ENCODE peak calls at places on chromosomes 5 and 9, in eight cellular contexts. N is fibroblast of lung; P is CD8-positive, alpha-beta T cell; U is H1; M is colonic mucosa; F is CD4-positive, CD25-positive, alpha-beta regulatory T cell; V is cardiac muscle cell; C is A673. B is an unnamed sample. For H3K27me3, the result is how much of the 10 kb centered on the place peaks cover.

GRCh38 chr9:18747590-18747989 is 273.6 kb downstream of the ADAMTSL1 start:
- DNase-seq in U (no peak), M (peak), N (peak), F (no peak), C (no peak), P (no peak), V (no peak), B (no peak)

GRCh38 chr9:114696814-114697544 is 15.0 kb upstream of the TEX48 start:
- DNase-seq in P (no peak), N (peak), U (no peak), F (peak), C (no peak), V (no peak), M (no peak), B (no peak)

GRCh38 chr9:95030344-95030743 is 287.2 kb downstream of the FANCC start:
- DNase-seq in P (no peak), M (no peak), F (no peak), U (no peak), V (no peak), C (no peak), N (no peak), B (no peak)

GRCh38 chr5:87311400-87312279 is 44.0 kb downstream of the RASA1 start:
- DNase-seq in P (no peak), U (no peak), V (no peak), N (no peak), F (no peak), C (no peak), M (no peak), B (no peak)

GRCh38 chr5:135313946-135314345 is 85.1 kb downstream of the MACROH2A1 start:
- DNase-seq in P (no peak), C (no peak), M (no peak), N (no peak), F (no peak), V (no peak), U (no peak), B (no peak)

GRCh38 chr9:114472765-114473446 is 32.4 kb downstream of the WHRN start:
- DNase-seq in N (peak), M (no peak), F (no peak), U (no peak), P (no peak), C (no peak), V (no peak), B (peak)

GRCh38 chr5:124923131-124923530 is 176.7 kb upstream of the ZNF608 start:
- DNase-seq in M (no peak), N (peak), V (peak), U (no peak), F (no peak), C (peak), P (no peak), B (no peak)

GRCh38 chr5:53087596-53087995 is 22.0 kb downstream of the MOCS2 start:
- DNase-seq in C (no peak), N (no peak), F (no peak), M (no peak), P (no peak), U (no peak), V (no peak), B (no peak)

GRCh38 chr5:112475747-112476435 is 56.8 kb upstream of the EPB41L4A start:
- DNase-seq in V (no peak), P (no peak), N (no peak), M (no peak), C (no peak), U (no peak), F (no peak), B (no peak)

GRCh38 chr5:163807781-163808180 is 302.4 kb downstream of the MAT2B start:
- DNase-seq in V (no peak), U (no peak), N (peak), P (no peak), C (no peak), M (no peak), F (no peak), B (no peak)

GRCh38 chr9:131036529-131037335 is 27.8 kb downstream of the LAMC3 start:
- DNase-seq in C (no peak), F (no peak), M (no peak), V (no peak), N (no peak), U (no peak), P (no peak), B (no peak)

GRCh38 chr5:102617187-102617856 is 118.5 kb upstream of the SLCO6A1 start:
- DNase-seq in C (no peak), V (no peak), U (no peak), P (no peak), M (no peak), F (no peak), N (peak), B (no peak)

GRCh38 chr9:129465834-129466535 is 154.9 kb downstream of the C9orf50 start:
- DNase-seq in M (no peak), C (no peak), U (no peak), P (no peak), F (no peak), V (no peak), N (no peak), B (no peak)

GRCh38 chr5:180792287-180792964 is 10.2 kb downstream of the MGAT1 start:
- DNase-seq in M (peak), C (no peak), U (no peak), V (no peak), N (no peak), P (no peak), F (no peak), B (no peak)

GRCh38 chr5:124774002-124774318 is 27.5 kb upstream of the ZNF608 start:
- DNase-seq in V (no peak), P (no peak), F (no peak), C (no peak), U (no peak), M (no peak), N (no peak), B (no peak)

GRCh38 chr9:127506814-127507750 is 55.8 kb downstream of the LRSAM1 start:
- DNase-seq in C (no peak), F (no peak), M (no peak), U (peak), N (peak), P (no peak), V (no peak), B (no peak)

GRCh38 chr5:13412040-13412595 is 532.4 kb downstream of the DNAH5 start:
- DNase-seq in N (no peak), F (no peak), C (no peak), U (no peak), V (no peak), P (no peak), M (no peak), B (no peak)

GRCh38 chr9:133715295-133715865 is 22.8 kb downstream of the SARDH start:
- DNase-seq in M (no peak), V (no peak), U (no peak), P (no peak), N (peak), C (peak), F (no peak), B (no peak)

GRCh38 chr5:67160985-67161384 is 35.6 kb downstream of the CD180 start:
- DNase-seq in V (no peak), M (no peak), N (peak), P (peak), U (no peak), F (peak), C (peak), B (peak)

GRCh38 chr9:113137196-113138168 is 13.3 kb upstream of the SLC31A2 start:
- DNase-seq in N (no peak), V (no peak), P (no peak), F (no peak), U (no peak), C (no peak), M (no peak), B (no peak)

GRCh38 chr9:4197548-4197947 is 102.3 kb downstream of the GLIS3 start:
- DNase-seq in F (peak), U (peak), M (no peak), V (peak), C (peak), N (no peak), P (no peak), B (no peak)

GRCh38 chr9:97060796-97061195 is 21.9 kb upstream of the CTSV start:
- DNase-seq in F (no peak), N (no peak), M (no peak), C (no peak), V (no peak), P (no peak), U (no peak), B (no peak)

GRCh38 chr5:181188700-181189362 is 16.2 kb downstream of the TRIM7 start:
- DNase-seq in F (peak), N (peak), P (peak), U (peak), M (peak), C (peak), V (peak), B (peak)

GRCh38 chr5:73624888-73625287 is 1.1 kb upstream of the ARHGEF28 start:
- DNase-seq in U (no peak), P (no peak), M (no peak), F (no peak), N (no peak), V (no peak), C (no peak), B (no peak)

GRCh38 chr5:137639645-137640044 is 96.2 kb downstream of the KLHL3 start:
- DNase-seq in F (no peak), N (no peak), C (no peak), P (no peak), U (no peak), M (no peak), V (no peak), B (no peak)

GRCh38 chr5:132829742-132830435 is 558 bp downstream of the SHROOM1 start:
- DNase-seq in P (peak), U (peak), C (peak), F (peak), V (peak), M (peak), N (peak), B (peak)

GRCh38 chr5:97338729-97339128 is 155.7 kb upstream of the RIOK2 start:
- DNase-seq in C (no peak), V (no peak), N (no peak), M (no peak), U (no peak), P (no peak), F (no peak), B (no peak)

GRCh38 chr5:19140276-19140675 is 847.7 kb downstream of the CDH18 start:
- DNase-seq in N (no peak), P (no peak), V (no peak), C (no peak), M (no peak), U (no peak), F (no peak), B (no peak)

GRCh38 chr5:54329731-54330709 is 19.6 kb upstream of the ARL15 start:
- DNase-seq in V (no peak), U (no peak), P (no peak), N (peak), C (no peak), F (no peak), M (peak), B (no peak)

GRCh38 chr9:23120630-23121029 is 674.0 kb downstream of the DMRTA1 start:
- DNase-seq in U (no peak), C (no peak), F (no peak), N (no peak), M (no peak), V (peak), P (no peak), B (no peak)

GRCh38 chr9:114110180-114110579 is 11.1 kb upstream of the KIF12 start:
- DNase-seq in M (no peak), V (no peak), U (no peak), P (no peak), F (no peak), C (no peak), N (peak), B (no peak)

GRCh38 chr9:72292874-72293607 is 72.0 kb downstream of the ZFAND5 start:
- DNase-seq in N (peak), M (peak), C (peak), V (peak), U (no peak), P (no peak), F (peak), B (peak)

GRCh38 chr9:127558581-127559246 is 53.4 kb upstream of the STXBP1 start:
- DNase-seq in M (no peak), P (no peak), N (no peak), U (no peak), F (no peak), V (peak), C (no peak), B (no peak)

GRCh38 chr5:88374391-88374790 is 105.7 kb upstream of the TMEM161B start:
- DNase-seq in N (no peak), M (no peak), P (no peak), C (no peak), F (no peak), U (no peak), V (no peak), B (no peak)

GRCh38 chr5:65925094-65925600 is 1.2 kb upstream of the ERBIN start:
- DNase-seq in P (peak), V (peak), M (peak), U (peak), F (peak), N (peak), C (peak), B (peak)

GRCh38 chr5:135072357-135073247 is 38.6 kb upstream of the PITX1 start:
- DNase-seq in F (no peak), N (no peak), P (no peak), M (no peak), C (no peak), U (peak), V (no peak), B (peak)

GRCh38 chr5:78615697-78616096 is 32.9 kb downstream of the LHFPL2 start:
- DNase-seq in F (no peak), C (no peak), P (no peak), M (no peak), N (no peak), U (no peak), V (no peak), B (no peak)

GRCh38 chr9:114588150-114588663 is 638 bp downstream of the ATP6V1G1 start:
- DNase-seq in U (no peak), F (peak), C (peak), M (peak), V (no peak), N (peak), P (no peak), B (no peak)

GRCh38 chr9:33748633-33749304 is 46.6 kb upstream of the PRSS3 start:
- DNase-seq in F (peak), P (peak), N (no peak), V (no peak), M (no peak), U (no peak), C (no peak), B (no peak)

GRCh38 chr5:32283539-32284377 is 29.0 kb downstream of the MTMR12 start:
- DNase-seq in P (no peak), F (peak), M (no peak), U (no peak), N (no peak), C (no peak), V (no peak), B (no peak)

GRCh38 chr5:187617-188451 is 3.5 kb upstream of the LRRC14B start:
- DNase-seq in P (no peak), C (no peak), V (no peak), U (no peak), M (no peak), F (no peak), N (no peak), B (no peak)
- H3K27me3 ChIP-seq in P (under half), C (under half), V (under half), U (under half), M (under half), F (under half), N (under half), B (under half)

DNA sequence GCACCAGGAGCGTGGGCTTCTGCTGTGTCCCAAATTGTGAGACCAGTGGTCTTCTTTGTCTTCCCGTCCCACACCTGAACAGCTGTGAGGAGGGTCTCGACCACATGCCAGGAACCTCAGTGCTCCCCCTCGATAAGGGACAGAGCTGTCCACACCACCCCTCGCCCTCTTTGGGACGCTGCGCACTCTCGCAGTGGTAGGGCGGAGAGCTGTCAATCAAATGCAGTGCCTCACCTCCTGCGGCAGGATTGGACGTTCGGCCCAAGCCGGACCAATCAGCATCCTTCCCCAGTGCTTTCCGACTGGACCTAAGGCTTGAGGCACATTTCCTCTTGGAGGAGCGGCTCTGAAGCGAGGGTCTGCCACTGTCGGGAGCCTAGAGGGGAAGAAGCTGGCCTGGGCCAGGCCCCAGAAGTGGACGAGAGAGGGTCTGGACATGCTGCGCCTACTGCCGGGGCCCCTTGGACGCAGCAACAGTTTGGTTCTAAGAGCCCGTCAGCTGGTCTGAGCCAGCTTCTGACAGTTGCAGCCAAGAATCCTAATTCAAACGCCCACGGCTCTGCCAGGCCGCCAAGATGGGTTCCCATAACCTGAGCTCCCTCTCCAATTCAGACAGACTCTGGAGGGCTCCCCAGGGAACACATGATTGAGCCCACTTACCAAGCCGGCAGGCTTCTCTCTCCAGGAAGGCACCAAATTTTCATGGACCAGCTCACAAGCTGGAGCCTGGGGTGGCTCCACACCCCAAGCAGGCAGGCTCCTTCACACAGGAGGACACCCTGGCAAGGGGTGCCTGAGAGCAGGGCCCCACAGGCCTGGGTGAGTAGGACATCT is 28.1 kb upstream of the ADAMTS2 start:
- DNase-seq in U (no peak), P (no peak), M (no peak), F (no peak), C (peak), V (no peak), N (no peak), B (no peak)
- H3K27me3 ChIP-seq in U (under half), P (under half), M (under half), F (under half), C (under half), V (under half), N (under half), B (under half)

GRCh38 chr5:140023611-140024191 is 19.4 kb downstream of the NRG2 start:
- DNase-seq in P (no peak), N (no peak), F (no peak), U (no peak), C (no peak), V (no peak), M (no peak), B (no peak)
- H3K27me3 ChIP-seq in P (under half), N (under half), F (under half), U (under half), C (under half), V (under half), M (under half), B (under half)

DNA sequence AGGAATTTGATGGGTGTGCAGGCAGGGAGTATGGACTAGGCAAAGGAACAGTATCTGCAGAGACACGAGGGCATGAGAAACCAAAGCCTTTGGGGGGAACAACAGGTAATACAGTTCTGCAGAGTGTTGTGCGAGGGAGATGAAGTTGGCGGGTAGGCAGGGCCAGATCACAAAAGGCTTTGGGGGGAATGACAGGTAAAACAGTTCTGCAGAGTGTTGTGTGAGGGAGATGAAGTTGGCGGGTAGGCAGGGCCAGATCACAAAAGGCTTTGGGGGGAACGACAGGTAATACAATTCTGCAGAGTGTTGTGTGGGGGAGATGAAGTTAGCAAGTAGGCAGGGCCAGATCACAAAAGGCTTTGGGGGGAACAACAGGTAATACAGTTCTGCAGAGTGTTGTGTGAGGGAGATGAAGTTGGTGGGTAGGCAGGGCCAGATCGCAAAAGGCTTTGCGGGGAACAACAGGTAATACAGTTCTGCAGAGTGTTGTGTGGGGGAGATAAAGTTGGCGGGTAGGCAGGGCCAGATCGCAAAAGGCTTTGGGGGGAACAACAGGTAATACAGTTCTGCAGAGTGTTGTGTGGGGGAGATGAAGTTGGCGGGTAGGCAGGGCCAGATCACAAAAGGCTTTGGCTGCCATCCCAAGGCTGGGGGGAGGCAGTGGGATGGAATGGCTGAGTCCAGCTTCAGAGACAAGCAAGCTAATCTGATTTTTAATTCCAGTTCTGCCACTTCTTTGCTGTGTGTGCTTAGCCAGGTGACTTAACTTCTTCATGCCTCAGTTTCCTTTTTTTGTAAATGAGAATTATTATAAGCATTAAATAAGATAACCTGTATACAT is 33.0 kb downstream of the FRMPD1 start:
- DNase-seq in C (no peak), P (no peak), M (no peak), U (no peak), V (no peak), N (no peak), F (no peak), B (no peak)
- H3K27me3 ChIP-seq in C (half or more), P (under half), M (under half), U (under half), V (under half), N (under half), F (under half), B (under half)

GRCh38 chr9:89508951-89509607 is 11.2 kb upstream of the SEMA4D start:
- DNase-seq in U (no peak), P (no peak), C (no peak), M (no peak), F (no peak), N (no peak), V (no peak), B (no peak)

GRCh38 chr9:89507626-89508025 is 9.7 kb upstream of the SEMA4D start:
- DNase-seq in U (no peak), C (no peak), V (no peak), F (peak), M (no peak), N (no peak), P (no peak), B (no peak)

GRCh38 chr9:89502038-89502601 is 4.2 kb upstream of the SEMA4D start:
- DNase-seq in V (peak), P (peak), F (peak), C (no peak), M (no peak), U (no peak), N (no peak), B (no peak)

GRCh38 chr9:89505048-89505447 is 7.1 kb upstream of the SEMA4D start:
- DNase-seq in F (no peak), C (no peak), M (no peak), N (no peak), P (no peak), U (no peak), V (no peak), B (no peak)

GRCh38 chr9:89505795-89506385 is 8.0 kb upstream of the SEMA4D start:
- DNase-seq in C (no peak), M (no peak), U (no peak), F (no peak), P (no peak), N (no peak), V (peak), B (no peak)
- H3K27me3 ChIP-seq in C (under half), M (under half), U (under half), F (under half), P (under half), N (under half), V (under half), B (under half)

GRCh38 chr5:93603711-93604118 is 20.7 kb downstream of the NR2F1 start:
- DNase-seq in P (no peak), C (no peak), U (peak), M (no peak), V (no peak), N (no peak), F (no peak), B (no peak)

GRCh38 chr5:93603191-93603590 is 20.2 kb downstream of the NR2F1 start:
- DNase-seq in F (no peak), P (no peak), N (no peak), C (no peak), U (no peak), V (no peak), M (no peak), B (no peak)

GRCh38 chr5:93607367-93608258 is 24.6 kb downstream of the NR2F1 start:
- DNase-seq in P (no peak), M (no peak), V (peak), N (peak), U (peak), C (peak), F (peak), B (no peak)

GRCh38 chr5:93604119-93604963 is 21.3 kb downstream of the NR2F1 start:
- DNase-seq in P (no peak), M (no peak), V (no peak), C (no peak), U (no peak), F (no peak), N (peak), B (no peak)

GRCh38 chr5:93606384-93606752 is 23.3 kb downstream of the NR2F1 start:
- DNase-seq in M (no peak), N (no peak), F (no peak), U (no peak), V (no peak), P (no peak), C (no peak), B (no peak)
- H3K27me3 ChIP-seq in M (half or more), N (under half), F (half or more), U (half or more), V (half or more), P (half or more), C (half or more), B (under half)